ENCODE peak calls at places on chromosomes 1 and 21, in six cellular contexts. One of them, this sample, is unnamed.
A peak's percentile ranks its signal among the peaks of the same experiment; 100 is the strongest.

GRCh38 chr1:51989582-51990477 is 670 bp downstream of the RAB3B start:
- DNase-seq in HepG2: no peak
- DNase-seq in endothelial cell of umbilical vein: no peak
- DNase-seq in K562: peak; percentile 22
- DNase-seq in A549: no peak
- DNase-seq in GM12878: no peak
- DNase-seq in this sample: no peak

GRCh38 chr1:117754061-117754969 is 148.5 kb downstream of the TENT5C start:
- DNase-seq in HepG2: peak; percentile 50
- DNase-seq in endothelial cell of umbilical vein: peak; percentile 71
- DNase-seq in K562: peak; percentile 62
- DNase-seq in A549: peak; percentile 58
- DNase-seq in GM12878: no peak
- DNase-seq in this sample: peak; percentile 61

GRCh38 chr21:42463861-42464515 is 32.0 kb downstream of the RSPH1 start:
- DNase-seq in HepG2: peak; percentile 10
- DNase-seq in endothelial cell of umbilical vein: peak; percentile 52
- DNase-seq in K562: no peak
- DNase-seq in A549: no peak
- DNase-seq in GM12878: no peak
- DNase-seq in this sample: peak; percentile 74

GRCh38 chr21:44800103-44800502 is 1.5 kb downstream of the UBE2G2 start:
- DNase-seq in HepG2: peak; percentile 63
- DNase-seq in endothelial cell of umbilical vein: peak; percentile 43
- DNase-seq in K562: no peak
- DNase-seq in A549: no peak
- DNase-seq in GM12878: no peak
- DNase-seq in this sample: peak; percentile 56

GRCh38 chr1:232168513-232168912 is 461.4 kb downstream of the SIPA1L2 start:
- DNase-seq in HepG2: no peak
- DNase-seq in endothelial cell of umbilical vein: no peak
- DNase-seq in K562: no peak
- DNase-seq in A549: no peak
- DNase-seq in GM12878: no peak
- DNase-seq in this sample: no peak

GRCh38 chr1:187928288-187928687 is 1099.5 kb downstream of the PLA2G4A start:
- DNase-seq in HepG2: peak; percentile 29
- DNase-seq in endothelial cell of umbilical vein: peak; percentile 78
- DNase-seq in K562: no peak
- DNase-seq in A549: no peak
- DNase-seq in GM12878: no peak
- DNase-seq in this sample: no peak

GRCh38 chr1:160777486-160778089 is 18.4 kb upstream of the LY9 start:
- DNase-seq in HepG2: peak; percentile 27
- DNase-seq in endothelial cell of umbilical vein: peak; percentile 9
- DNase-seq in K562: peak; percentile 53
- DNase-seq in A549: peak; percentile 27
- DNase-seq in GM12878: no peak
- DNase-seq in this sample: peak; percentile 42

GRCh38 chr1:95984975-95985374 is 736.6 kb upstream of the PTBP2 start:
- DNase-seq in HepG2: no peak
- DNase-seq in endothelial cell of umbilical vein: no peak
- DNase-seq in K562: no peak
- DNase-seq in A549: no peak
- DNase-seq in GM12878: no peak
- DNase-seq in this sample: no peak

GRCh38 chr1:99956755-99957154 is 13.0 kb upstream of the SLC35A3 start:
- DNase-seq in HepG2: peak; percentile 29
- DNase-seq in endothelial cell of umbilical vein: peak; percentile 82
- DNase-seq in K562: no peak
- DNase-seq in A549: no peak
- DNase-seq in GM12878: no peak
- DNase-seq in this sample: no peak

DNA sequence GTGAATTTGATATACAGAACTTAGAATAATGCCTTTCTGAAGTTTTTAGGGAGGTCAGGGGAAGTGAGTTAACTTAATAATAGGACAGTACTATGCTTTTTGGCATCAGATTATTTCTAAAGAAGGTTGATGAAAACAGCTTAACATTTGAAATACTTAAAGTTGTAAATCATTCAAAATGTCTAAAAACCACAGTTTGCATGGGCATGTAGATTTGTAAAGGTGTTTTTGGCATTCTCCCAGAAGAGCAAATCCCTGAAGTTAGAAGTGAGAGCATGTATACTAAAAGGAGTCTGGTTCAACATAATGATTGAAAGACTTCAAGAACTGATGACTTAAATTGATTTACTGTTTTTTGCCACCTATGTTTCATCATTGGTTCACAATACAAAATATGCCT is 6.7 kb downstream of the DR1 start:
- DNase-seq in HepG2: no peak
- DNase-seq in endothelial cell of umbilical vein: no peak
- DNase-seq in K562: no peak
- DNase-seq in A549: no peak
- DNase-seq in GM12878: no peak
- DNase-seq in this sample: no peak
- TF ChIP-seq MAX in HepG2: no peak
- TF ChIP-seq MAX in endothelial cell of umbilical vein: no peak
- TF ChIP-seq MAX in K562: no peak
- TF ChIP-seq MAX in A549: no peak
- TF ChIP-seq MAX in GM12878: no peak
- TF ChIP-seq MAX in this sample: no peak

DNA sequence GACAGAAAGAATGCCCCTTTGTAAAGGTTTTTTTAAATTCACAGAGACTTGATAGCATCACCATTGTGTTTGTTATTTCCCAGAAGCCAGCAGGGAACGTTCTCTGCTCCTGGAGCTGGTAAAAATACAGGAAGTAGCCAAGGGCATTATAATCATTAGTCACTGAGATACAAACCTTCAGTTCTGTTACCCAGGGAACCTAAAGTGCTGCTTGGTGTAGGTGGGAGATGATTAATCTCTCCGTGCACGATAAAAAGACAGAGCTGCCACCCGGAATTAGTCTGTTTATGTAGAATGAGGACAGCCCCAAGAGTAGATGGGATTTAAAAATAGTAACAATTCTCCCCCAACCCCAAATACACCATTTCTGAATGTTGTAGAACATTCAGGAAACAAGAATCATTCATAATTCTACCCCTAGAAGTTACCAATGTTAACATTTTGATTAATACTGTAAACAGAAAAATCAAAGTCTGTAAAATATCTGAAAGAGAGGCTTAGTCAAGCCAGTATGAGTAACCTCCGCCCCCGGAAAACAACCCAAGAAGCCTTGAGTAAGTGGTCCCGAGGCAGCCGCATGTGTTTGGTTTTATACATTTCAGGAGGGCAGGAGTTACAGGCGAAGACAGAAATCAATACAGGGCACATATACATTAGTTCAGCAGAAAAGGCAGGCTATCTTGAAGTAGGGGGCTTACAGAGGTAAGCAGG is 45.3 kb upstream of the CTBS start:
- DNase-seq in HepG2: peak; percentile 9
- DNase-seq in endothelial cell of umbilical vein: peak; percentile 87
- DNase-seq in K562: no peak
- DNase-seq in A549: peak; percentile 19
- DNase-seq in GM12878: no peak
- DNase-seq in this sample: peak; percentile 60
- H3K4me3 ChIP-seq in HepG2: no peak overlapping the region
- H3K4me3 ChIP-seq in endothelial cell of umbilical vein: no peak overlapping the region
- H3K4me3 ChIP-seq in K562: no peak overlapping the region
- H3K4me3 ChIP-seq in A549: no peak overlapping the region
- H3K4me3 ChIP-seq in GM12878: no peak overlapping the region
- H3K4me3 ChIP-seq in this sample: no peak overlapping the region

GRCh38 chr1:234722267-234722704 is 112.3 kb upstream of the IRF2BP2 start:
- DNase-seq in HepG2: no peak
- DNase-seq in endothelial cell of umbilical vein: no peak
- DNase-seq in K562: no peak
- DNase-seq in A549: no peak
- DNase-seq in GM12878: no peak
- DNase-seq in this sample: peak; percentile 55

GRCh38 chr1:234722904-234723588 is 113.1 kb upstream of the IRF2BP2 start:
- DNase-seq in HepG2: peak; percentile 82
- DNase-seq in endothelial cell of umbilical vein: peak; percentile 21
- DNase-seq in K562: peak; percentile 60
- DNase-seq in A549: peak; percentile 43
- DNase-seq in GM12878: no peak
- DNase-seq in this sample: peak; percentile 92

GRCh38 chr1:234720709-234721436 is 110.9 kb upstream of the IRF2BP2 start:
- DNase-seq in HepG2: no peak
- DNase-seq in endothelial cell of umbilical vein: no peak
- DNase-seq in K562: no peak
- DNase-seq in A549: no peak
- DNase-seq in GM12878: no peak
- DNase-seq in this sample: no peak

GRCh38 chr1:234719454-234720258 is 109.7 kb upstream of the IRF2BP2 start:
- DNase-seq in HepG2: peak; percentile 91
- DNase-seq in endothelial cell of umbilical vein: peak; percentile 30
- DNase-seq in K562: no peak
- DNase-seq in A549: no peak
- DNase-seq in GM12878: no peak
- DNase-seq in this sample: no peak

DNA sequence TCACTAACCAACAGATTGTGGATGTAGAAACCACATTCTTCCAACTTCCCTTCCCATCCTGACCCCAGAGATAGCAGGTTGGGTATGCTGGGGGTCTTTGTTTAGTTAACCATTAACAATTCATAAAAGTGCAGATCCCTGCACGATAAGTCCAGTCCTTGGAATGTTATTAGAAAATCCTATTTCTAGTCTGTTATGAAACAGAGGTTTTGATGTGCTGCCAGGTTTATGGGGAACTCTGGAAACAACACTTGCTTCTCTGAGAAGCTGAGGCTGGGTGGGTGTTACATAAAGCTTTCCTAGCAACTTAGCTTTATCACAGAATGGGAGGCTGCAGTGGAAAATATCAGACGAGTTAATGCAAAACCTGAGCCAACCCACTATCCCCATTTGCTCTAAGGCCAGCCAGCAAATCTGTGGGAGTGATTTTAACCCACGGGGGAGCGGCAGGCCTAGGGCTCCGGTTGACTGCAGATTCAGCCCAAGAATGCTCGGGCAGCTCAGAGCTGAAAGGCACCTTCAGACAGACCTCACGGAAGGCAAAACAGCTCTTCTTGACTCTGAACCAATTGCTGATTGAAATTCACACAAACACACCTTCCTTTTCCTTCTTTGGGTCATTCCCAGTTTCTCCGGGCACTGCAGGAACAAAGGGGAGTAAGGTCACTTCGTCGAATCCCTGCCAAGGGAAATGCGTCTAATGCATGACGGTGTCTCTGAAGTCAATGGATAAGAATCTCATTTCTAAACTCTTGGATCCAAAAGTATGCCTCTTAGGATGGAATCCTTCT is 111.7 kb upstream of the IRF2BP2 start:
- DNase-seq in HepG2: peak; percentile 97
- DNase-seq in endothelial cell of umbilical vein: peak; percentile 93
- DNase-seq in K562: no peak
- DNase-seq in A549: no peak
- DNase-seq in GM12878: no peak
- DNase-seq in this sample: peak; percentile 58
- TF ChIP-seq MYC in HepG2: peak; percentile 29
- TF ChIP-seq MYC in endothelial cell of umbilical vein: no peak
- TF ChIP-seq MYC in K562: no peak
- TF ChIP-seq MYC in A549: no peak
- TF ChIP-seq MYC in GM12878: no peak
- TF ChIP-seq MYC in this sample: peak; percentile 11

DNA sequence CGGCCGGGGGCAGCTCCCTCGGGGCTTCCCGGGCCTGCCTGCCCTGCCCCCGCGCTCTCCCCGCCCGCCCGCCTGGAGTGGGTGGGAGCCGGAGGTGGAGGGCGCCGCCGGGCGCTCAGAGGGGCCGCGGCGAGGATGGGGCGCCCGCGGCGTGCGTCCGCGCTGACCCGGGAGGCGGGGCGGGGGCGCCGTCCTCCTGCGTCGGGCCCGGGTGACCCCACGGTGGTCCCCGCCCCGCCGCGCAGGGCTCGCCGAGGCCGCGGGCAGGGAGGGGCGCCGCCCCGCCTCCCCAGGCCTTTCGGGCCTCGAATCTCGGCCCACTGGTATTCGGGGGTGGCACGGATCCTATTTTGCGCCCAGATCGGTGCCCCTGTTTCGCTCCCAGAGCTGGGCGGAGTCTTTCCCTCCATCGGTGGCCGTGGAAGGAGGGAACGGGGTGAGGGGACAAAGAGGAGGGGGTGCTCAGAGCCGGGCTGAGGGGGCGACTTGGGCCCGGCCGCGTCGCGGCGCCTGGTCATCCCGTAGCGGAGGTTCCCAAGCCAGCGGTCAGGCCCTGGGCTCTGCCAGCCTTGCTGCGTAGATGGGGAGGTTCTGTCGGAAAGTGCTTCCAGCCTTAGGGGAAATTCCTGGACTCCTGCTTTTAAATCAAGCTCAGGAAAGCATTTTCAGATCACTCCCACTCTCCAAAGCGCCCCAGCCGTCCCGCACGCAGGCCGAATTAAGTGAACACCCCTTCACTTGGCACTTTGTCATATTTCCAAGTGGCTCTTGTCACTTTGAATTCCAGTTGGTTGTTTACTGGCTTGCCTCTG is 546 bp downstream of the PATJ start:
- DNase-seq in HepG2: peak; percentile 12
- DNase-seq in endothelial cell of umbilical vein: peak; percentile 49
- DNase-seq in K562: no peak
- DNase-seq in A549: peak; percentile 36
- DNase-seq in GM12878: no peak
- DNase-seq in this sample: no peak
- TF ChIP-seq MAX in HepG2: no peak
- TF ChIP-seq MAX in endothelial cell of umbilical vein: no peak
- TF ChIP-seq MAX in K562: no peak
- TF ChIP-seq MAX in A549: no peak
- TF ChIP-seq MAX in GM12878: no peak
- TF ChIP-seq MAX in this sample: no peak

GRCh38 chr1:235093685-235094592 is 34.7 kb downstream of the TOMM20 start:
- DNase-seq in HepG2: peak; percentile 51
- DNase-seq in endothelial cell of umbilical vein: peak; percentile 78
- DNase-seq in K562: peak; percentile 89
- DNase-seq in A549: peak; percentile 75
- DNase-seq in GM12878: no peak
- DNase-seq in this sample: peak; percentile 82
- H3K4me3 ChIP-seq in HepG2: no peak overlapping the region
- H3K4me3 ChIP-seq in endothelial cell of umbilical vein: no peak overlapping the region
- H3K4me3 ChIP-seq in K562: no peak overlapping the region
- H3K4me3 ChIP-seq in A549: no peak overlapping the region
- H3K4me3 ChIP-seq in GM12878: no peak overlapping the region
- H3K4me3 ChIP-seq in this sample: no peak overlapping the region

DNA sequence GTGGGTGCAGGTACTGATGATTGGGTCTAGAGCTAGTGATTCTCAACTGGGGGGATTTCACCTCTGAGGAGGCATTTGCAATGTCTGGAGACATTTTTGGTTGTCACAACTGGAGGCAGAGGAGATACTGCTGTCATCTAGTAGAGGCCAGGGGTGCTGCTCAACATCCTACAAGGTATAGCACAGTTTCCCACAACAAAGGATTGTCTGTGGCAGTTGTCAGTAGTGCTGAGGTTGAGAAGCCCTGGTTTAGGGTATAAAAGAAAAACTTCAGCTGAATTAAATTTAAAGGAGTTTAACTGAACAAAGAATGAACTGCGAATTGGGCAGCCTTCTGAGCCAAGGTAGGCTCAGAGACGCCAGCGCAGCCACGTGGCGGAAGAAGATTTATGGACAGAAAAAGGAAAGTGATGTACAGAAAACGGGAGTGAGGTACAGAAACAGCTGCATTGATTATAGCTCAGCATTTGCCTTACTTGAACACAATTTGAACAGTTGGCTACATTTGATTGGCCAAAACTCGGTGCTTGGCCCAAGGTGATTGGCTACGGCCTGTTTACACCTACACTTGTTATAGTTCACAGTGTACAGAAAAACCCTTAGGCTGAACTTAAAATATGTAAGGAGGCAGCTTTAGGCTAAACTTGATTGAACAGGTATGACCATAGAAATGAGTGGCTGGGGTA is 40.4 kb downstream of the MPZL1 start:
- DNase-seq in HepG2: no peak
- DNase-seq in endothelial cell of umbilical vein: no peak
- DNase-seq in K562: no peak
- DNase-seq in A549: no peak
- DNase-seq in GM12878: no peak
- DNase-seq in this sample: no peak
- TF ChIP-seq MYC in HepG2: no peak
- TF ChIP-seq MYC in endothelial cell of umbilical vein: no peak
- TF ChIP-seq MYC in K562: no peak
- TF ChIP-seq MYC in A549: no peak
- TF ChIP-seq MYC in GM12878: no peak
- TF ChIP-seq MYC in this sample: no peak